ENCODE peak calls at places on chromosomes 2 and 18, in four cellular contexts. S is suprapubic skin, N is ovary, C is spleen. J is an unnamed sample.
A peak's percentile ranks its signal among the peaks of the same experiment; 100 is the strongest.

GRCh38 chr18:24396082-24396623 is 1.5 kb downstream of the OSBPL1A start:
- DNase-seq in S (no peak), N (no peak), C (no peak), J (no peak)

GRCh38 chr2:19235308-19235707 is 123.1 kb downstream of the OSR1 start:
- DNase-seq in S (no peak), N (no peak), C (no peak), J (no peak)

GRCh38 chr2:171158036-171158789 is 2.5 kb downstream of the TLK1 start:
- DNase-seq in S (no peak), N (no peak), C (no peak), J (no peak)

GRCh38 chr18:35826477-35826876 is 146.0 kb upstream of the RMP24 start:
- DNase-seq in S (no peak), N (no peak), C (no peak), J (no peak)

GRCh38 chr2:46645681-46646162 is 166.4 kb downstream of the TMEM247 start:
- DNase-seq in S (no peak), N (peak; percentile 77), C (no peak), J (no peak)

GRCh38 chr2:207296265-207296948 is 130.7 kb upstream of the KLF7 start:
- DNase-seq in S (no peak), N (no peak), C (no peak), J (no peak)

GRCh38 chr2:60552096-60552850 is 1.2 kb downstream of the BCL11A start:
- DNase-seq in S (no peak), N (no peak), C (peak; percentile 88), J (no peak)

GRCh38 chr2:9914384-9915065 is 37.0 kb upstream of the GRHL1 start:
- DNase-seq in S (no peak), N (no peak), C (no peak), J (no peak)

DNA sequence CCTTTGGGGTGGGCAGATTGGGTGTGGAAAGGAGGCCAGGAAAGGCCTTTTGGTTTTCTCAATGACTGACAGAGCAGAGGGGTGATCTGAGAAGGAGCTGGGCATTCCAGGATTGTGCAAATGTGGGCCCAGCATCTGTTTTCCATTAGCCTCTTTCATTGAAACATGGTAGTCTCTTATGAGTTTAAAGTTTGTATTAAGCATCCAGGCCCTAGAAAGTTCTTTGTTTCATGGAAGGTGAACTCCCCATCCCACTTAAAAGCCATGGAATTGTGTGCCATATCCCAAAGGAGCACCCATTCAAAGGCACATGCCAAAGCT is 410.9 kb upstream of the TNP1 start:
- DNase-seq in S (no peak), N (no peak), C (no peak), J (no peak)
- H3K27me3 ChIP-seq in S (no peaks in the 10 kb centered on the region), N (no peaks in the 10 kb centered on the region), C (peaks cover 12% of the 10 kb centered on the region), J (no peaks in the 10 kb centered on the region)

DNA sequence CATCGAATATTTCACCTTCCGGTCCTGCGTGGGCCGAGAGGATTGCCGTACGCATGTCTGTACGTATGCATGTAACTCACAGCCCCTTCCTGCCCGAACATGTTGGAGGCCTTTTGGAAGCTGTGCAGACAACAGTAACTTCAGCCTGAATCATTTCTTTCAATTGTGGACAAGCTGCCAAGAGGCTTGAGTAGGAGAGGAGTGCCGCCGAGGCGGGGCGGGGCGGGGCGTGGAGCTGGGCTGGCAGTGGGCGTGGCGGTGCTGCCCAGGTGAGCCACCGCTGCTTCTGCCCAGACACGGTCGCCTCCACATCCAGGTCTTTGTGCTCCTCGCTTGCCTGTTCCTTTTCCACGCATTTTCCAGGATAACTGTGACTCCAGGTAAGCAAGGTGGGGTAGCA is at the start of gene SERPINB5:
- DNase-seq in S (no peak), N (no peak), C (no peak), J (no peak)
- TF ChIP-seq POLR2A in S (no peak), N (no peak), C (no peak), J (no peak)

GRCh38 chr2:36492216-36492945 is 105.6 kb downstream of the FEZ2 start:
- DNase-seq in S (no peak), N (no peak), C (no peak), J (no peak)
- H3K27me3 ChIP-seq in S (no peaks in the 10 kb centered on the region), N (no peaks in the 10 kb centered on the region), C (no peaks in the 10 kb centered on the region), J (no peaks in the 10 kb centered on the region)

DNA sequence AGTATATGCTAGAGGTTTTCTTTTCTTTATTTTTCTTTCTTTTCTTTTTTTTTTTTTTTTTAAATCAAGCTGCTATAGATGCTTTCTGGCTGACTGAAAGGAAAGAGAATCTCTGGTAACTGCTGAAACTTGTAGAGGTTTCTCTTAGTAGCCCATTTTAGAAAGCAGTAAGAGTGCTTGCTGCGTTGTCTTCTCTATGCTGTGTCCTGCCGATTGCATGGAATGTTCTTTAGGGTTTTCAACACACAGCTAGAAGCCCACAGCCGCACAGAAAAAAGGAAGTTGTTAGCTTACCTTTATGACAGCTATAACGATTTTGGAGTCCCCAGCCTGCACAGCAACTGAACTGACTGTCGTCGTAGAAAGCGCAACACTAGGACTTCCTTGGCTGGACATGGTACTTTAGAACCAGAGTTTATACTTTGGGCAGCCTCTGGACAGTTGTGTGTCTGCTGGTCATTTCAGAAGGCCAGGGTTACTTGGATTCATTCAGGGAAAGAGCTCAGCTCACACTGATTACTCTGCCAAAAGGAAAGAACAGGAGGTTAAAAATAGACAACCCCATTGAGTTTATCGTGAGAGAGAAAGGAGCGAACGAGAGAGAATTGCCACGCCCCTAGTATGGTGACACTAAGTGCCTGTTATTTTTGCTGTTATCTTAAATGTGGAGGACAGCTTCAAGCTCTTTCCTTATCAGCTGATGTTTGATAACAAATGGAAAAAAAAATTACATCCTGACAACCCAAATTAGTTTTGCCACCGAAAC is at the start of gene CCDC141:
- DNase-seq in S (no peak), N (no peak), C (no peak), J (peak; percentile 41)
- TF ChIP-seq POLR2A in S (no peak), N (no peak), C (no peak), J (no peak)

GRCh38 chr18:22276334-22276713 is 106.9 kb downstream of the GATA6 start:
- DNase-seq in S (no peak), N (no peak), C (peak; percentile 78), J (no peak)
- H3K27me3 ChIP-seq in S (no peaks in the 10 kb centered on the region), N (no peaks in the 10 kb centered on the region), C (no peaks in the 10 kb centered on the region), J (no peaks in the 10 kb centered on the region)

DNA sequence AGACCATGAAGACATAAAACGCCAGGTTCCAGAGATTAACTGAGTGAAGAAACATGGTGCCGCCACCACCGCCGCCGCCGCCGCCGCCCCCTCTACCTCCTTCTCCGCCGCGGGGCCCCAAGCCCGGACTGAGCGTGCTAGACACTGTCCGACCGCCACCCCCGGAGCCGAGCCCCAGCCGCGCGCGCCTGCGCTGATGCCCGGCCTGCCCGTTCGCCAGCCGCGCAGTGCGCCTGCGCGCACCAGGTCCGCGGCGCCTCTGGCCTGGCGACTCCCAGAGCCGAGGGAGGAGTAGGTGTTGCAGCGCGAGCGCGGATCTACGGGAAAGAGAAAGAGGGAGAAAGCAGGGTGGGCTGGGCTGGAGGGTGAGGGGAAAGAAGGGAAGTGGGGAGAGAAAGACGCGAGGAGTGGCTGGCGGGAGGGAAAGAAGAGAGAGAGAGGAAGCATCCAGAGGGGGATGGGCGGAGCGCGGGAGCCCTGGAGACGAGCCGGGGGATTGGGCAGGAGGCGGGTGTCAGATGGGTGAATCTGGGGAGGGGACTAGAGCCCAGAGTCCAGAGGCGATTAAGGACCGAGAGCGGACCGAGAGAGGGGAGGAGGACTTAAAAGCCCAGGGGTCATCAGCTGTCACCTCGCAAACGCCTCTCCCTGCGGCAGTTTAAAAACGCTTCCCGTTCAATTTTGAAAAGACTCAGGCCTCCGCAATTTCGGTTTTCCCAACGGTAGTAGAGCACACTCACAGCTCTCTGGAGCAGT is at the start of gene PGAP1:
- DNase-seq in S (peak; percentile 93), N (peak; percentile 95), C (peak; percentile 95), J (peak; percentile 90)
- TF ChIP-seq POLR2A in S (no peak), N (peak; percentile 67), C (no peak), J (peak; percentile 80)

DNA sequence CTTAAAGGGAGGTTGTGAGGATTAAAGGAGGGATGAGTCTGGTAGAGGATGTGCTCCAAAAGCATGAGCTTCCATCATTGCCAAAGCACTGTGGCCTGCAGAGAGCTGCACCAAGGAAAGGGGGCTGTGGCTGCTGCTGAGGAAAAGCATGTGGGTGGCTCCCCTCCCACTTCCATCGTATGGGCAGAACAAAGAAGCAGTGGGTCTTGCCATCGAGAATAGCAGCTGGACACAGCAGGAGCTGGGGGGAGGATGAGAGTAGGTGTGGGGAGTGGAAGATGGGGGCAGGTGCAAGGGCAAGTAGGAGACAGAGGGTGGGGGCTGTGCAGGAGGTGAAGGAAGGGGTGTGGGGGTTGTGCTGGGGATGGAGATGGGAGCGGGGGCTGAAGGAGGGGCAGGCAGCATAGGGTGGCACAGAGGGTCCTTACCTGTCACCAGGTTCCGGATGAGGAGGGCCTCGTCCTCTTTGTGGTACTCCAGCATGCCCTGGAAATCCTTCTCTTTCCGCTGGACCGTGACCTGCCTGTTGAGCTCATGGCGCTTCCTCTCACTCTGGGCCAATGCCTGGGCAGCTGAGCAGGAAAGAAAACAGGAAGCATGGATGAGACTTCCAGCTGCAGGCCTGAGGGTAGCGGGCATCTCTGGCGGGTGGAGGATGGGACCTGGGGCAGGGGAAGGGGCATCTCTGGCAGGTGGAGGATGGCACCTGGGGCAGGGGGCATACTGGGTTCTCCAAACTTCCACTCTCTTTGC is 33.6 kb upstream of the ACAA2 start:
- DNase-seq in S (no peak), N (no peak), C (peak; percentile 64), J (no peak)
- H3K27me3 ChIP-seq in S (peaks cover 5% of the 10 kb centered on the region), N (no peaks in the 10 kb centered on the region), C (peaks cover 26% of the 10 kb centered on the region), J (no peaks in the 10 kb centered on the region)

GRCh38 chr2:177622516-177622915 is 229.9 kb downstream of the AGPS start:
- DNase-seq in S (no peak), N (peak; percentile 37), C (no peak), J (no peak)

GRCh38 chr2:177617849-177618248 is 225.3 kb downstream of the AGPS start:
- DNase-seq in S (no peak), N (no peak), C (no peak), J (no peak)

GRCh38 chr2:177616066-177616465 is 223.5 kb downstream of the AGPS start:
- DNase-seq in S (no peak), N (no peak), C (no peak), J (no peak)

GRCh38 chr2:177616731-177617130 is 224.2 kb downstream of the AGPS start:
- DNase-seq in S (no peak), N (no peak), C (no peak), J (no peak)

DNA sequence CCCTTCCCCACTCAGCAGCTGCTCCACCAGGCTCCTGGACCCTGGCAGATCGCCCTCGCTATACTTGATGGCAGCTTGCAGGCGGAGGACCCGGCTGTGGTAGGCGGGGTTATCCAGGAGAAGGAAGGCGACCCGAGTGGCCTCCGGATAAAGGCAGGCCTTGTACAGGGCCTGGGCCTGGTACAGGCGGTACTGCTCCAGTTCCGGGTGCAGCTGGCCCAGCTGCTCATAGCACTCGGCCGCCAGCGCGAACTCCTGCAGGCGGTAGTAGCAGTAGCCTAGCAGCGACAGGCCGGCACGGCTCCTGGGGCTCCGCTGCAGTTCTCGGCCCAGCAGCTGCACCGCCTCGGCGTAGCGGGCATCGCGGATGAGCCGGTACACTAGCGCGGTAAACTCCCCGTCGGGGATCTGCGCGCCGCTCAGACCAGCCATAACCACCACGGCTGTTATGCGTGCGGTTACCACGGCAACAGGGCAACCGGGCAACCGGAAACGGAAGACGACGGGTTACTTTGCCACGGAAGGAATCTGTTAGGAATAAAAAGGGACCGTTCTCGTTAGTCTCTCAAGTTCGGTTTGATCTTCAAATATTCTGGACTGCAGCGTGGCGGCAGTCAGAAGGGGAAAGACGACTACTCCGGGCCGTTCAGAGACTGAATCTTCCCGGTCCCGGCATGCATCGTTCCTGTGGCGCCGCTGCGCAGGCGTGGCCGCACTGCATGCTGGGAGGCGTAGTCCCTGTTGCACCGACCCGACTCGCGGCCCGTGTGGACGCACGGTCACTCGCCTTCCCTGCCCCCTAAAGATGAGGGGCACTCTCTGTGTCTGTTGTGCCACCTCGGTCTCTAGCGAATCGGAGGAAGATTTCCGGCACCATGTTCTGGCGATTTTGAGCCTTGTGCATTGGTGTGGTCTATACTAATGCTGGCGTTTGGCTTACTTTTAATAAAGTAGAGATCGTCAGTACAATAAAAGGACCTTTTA is 226.0 kb downstream of the AGPS start:
- DNase-seq in S (peak; percentile 96), N (peak; percentile 93), C (peak; percentile 97), J (peak; percentile 97)
- TF ChIP-seq POLR2A in S (no peak), N (peak; percentile 43), C (no peak), J (no peak)

GRCh38 chr2:120570001-120570400 is 165.7 kb upstream of the GLI2 start:
- DNase-seq in S (no peak), N (no peak), C (no peak), J (no peak)
- H3K27me3 ChIP-seq in S (no peaks in the 10 kb centered on the region), N (no peaks in the 10 kb centered on the region), C (peaks cover 66% of the 10 kb centered on the region), J (no peaks in the 10 kb centered on the region)